ENCODE peak calls at places on chromosomes 3 and 15, in nine cellular contexts. O is uterus, S is chondrocyte, T is omental fat pad, L is mesothelial cell of epicardium, Z is HFF-Myc, W is bronchial epithelial cell, C is tibial artery, P is sigmoid colon. U is an unnamed sample.

GRCh38 chr3:185409957-185410356 is 47.0 kb downstream of the MAP3K13 start:
- DNase-seq in O (no peak), S (no peak), T (no peak), L (no peak), Z (no peak), W (no peak), C (no peak), P (no peak), U (no peak)

GRCh38 chr3:124791639-124792111 is 61.4 kb downstream of the UMPS start:
- DNase-seq in O (peak; percentile 43), S (no peak), T (no peak), L (no peak), Z (peak; percentile 96), W (peak; percentile 65), C (peak; percentile 70), P (peak; percentile 79), U (no peak)

GRCh38 chr3:43152649-43153048 is 46.8 kb upstream of the POMGNT2 start:
- DNase-seq in O (no peak), S (no peak), T (no peak), L (no peak), Z (no peak), W (no peak), C (no peak), P (no peak), U (no peak)

GRCh38 chr15:27480141-27480530 is 509.2 kb downstream of the GABRG3 start:
- DNase-seq in O (no peak), S (no peak), T (no peak), L (no peak), Z (no peak), W (no peak), C (no peak), P (no peak), U (no peak)

GRCh38 chr3:108780235-108780634 is 23.0 kb upstream of the RETNLB start:
- DNase-seq in O (no peak), S (no peak), T (no peak), L (no peak), Z (no peak), W (no peak), C (no peak), P (no peak), U (no peak)

GRCh38 chr3:172447611-172448579 is at the start of gene GHSR:
- DNase-seq in O (no peak), S (peak; percentile 85), T (no peak), L (no peak), Z (no peak), W (no peak), C (no peak), P (no peak), U (no peak)

GRCh38 chr3:186058225-186058624 is 50.7 kb downstream of the ETV5 start:
- DNase-seq in O (no peak), S (no peak), T (no peak), L (no peak), Z (no peak), W (no peak), C (no peak), P (no peak), U (no peak)

GRCh38 chr3:21390856-21391255 is 360.2 kb downstream of the ZNF385D start:
- DNase-seq in O (no peak), S (no peak), T (no peak), L (no peak), Z (no peak), W (no peak), C (no peak), P (no peak), U (no peak)

GRCh38 chr15:67080900-67081431 is 15.6 kb downstream of the SMAD3 start:
- DNase-seq in O (peak; percentile 53), S (no peak), T (no peak), L (no peak), Z (no peak), W (no peak), C (peak; percentile 62), P (peak; percentile 77), U (no peak)

GRCh38 chr15:33908396-33908795 is 59.9 kb upstream of the CHRM5 start:
- DNase-seq in O (no peak), S (no peak), T (no peak), L (no peak), Z (no peak), W (peak; percentile 66), C (no peak), P (no peak), U (no peak)

GRCh38 chr3:126488205-126488604 is 12.5 kb upstream of the ZXDC start:
- DNase-seq in O (no peak), S (no peak), T (no peak), L (no peak), Z (no peak), W (no peak), C (no peak), P (no peak), U (no peak)
- TF ChIP-seq CTCF in O (no peak), S (no peak), T (no peak), L (no peak), Z (no peak), W (no peak), C (no peak), P (no peak), U (no peak)

GRCh38 chr3:47073685-47074084 is 90.2 kb downstream of the SETD2 start:
- DNase-seq in O (no peak), S (no peak), T (no peak), L (no peak), Z (no peak), W (no peak), C (no peak), P (no peak), U (no peak)

GRCh38 chr3:47065681-47066080 is 86.2 kb downstream of the NBEAL2 start:
- DNase-seq in O (no peak), S (no peak), T (no peak), L (no peak), Z (no peak), W (no peak), C (no peak), P (no peak), U (no peak)

GRCh38 chr3:47065058-47065457 is 85.6 kb downstream of the NBEAL2 start:
- DNase-seq in O (no peak), S (no peak), T (no peak), L (no peak), Z (no peak), W (no peak), C (no peak), P (no peak), U (no peak)

DNA sequence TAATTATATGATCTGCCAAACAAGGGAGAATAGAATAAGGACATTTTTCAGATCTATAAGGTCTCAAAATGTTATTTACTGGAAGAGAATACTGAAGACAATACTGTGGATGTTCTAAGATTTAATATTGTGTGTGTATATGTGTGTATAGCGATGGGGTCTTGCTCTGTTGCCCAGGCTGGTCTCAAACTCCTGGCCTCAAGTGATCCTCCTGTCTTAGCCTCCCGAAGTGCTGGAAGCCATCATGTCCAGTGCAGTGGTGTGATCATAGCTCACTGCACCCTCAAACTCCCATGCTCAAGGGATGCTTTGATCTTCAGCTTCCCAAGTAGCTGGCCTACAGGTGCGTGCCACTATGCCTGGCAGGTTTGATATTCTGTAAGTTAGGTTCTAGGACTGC is 91.3 kb downstream of the NBEAL2 start:
- DNase-seq in O (no peak), S (no peak), T (no peak), L (no peak), Z (no peak), W (no peak), C (no peak), P (no peak), U (no peak)
- TF ChIP-seq CTCF in O (no peak), S (no peak), T (no peak), L (no peak), Z (no peak), W (no peak), C (no peak), P (no peak), U (no peak)

GRCh38 chr15:92655178-92655995 is at the start of gene FAM174B:
- DNase-seq in O (no peak), S (no peak), T (no peak), L (peak; percentile 71), Z (no peak), W (no peak), C (no peak), P (peak; percentile 72), U (peak; percentile 52)

GRCh38 chr15:92653366-92653765 is 2.2 kb downstream of the FAM174B start:
- DNase-seq in O (no peak), S (no peak), T (no peak), L (no peak), Z (no peak), W (no peak), C (no peak), P (no peak), U (no peak)

GRCh38 chr15:92654662-92655061 is 913 bp downstream of the FAM174B start:
- DNase-seq in O (no peak), S (no peak), T (no peak), L (no peak), Z (no peak), W (no peak), C (no peak), P (no peak), U (no peak)

GRCh38 chr15:92652576-92652966 is 3.0 kb downstream of the FAM174B start:
- DNase-seq in O (no peak), S (no peak), T (no peak), L (no peak), Z (no peak), W (no peak), C (no peak), P (no peak), U (no peak)

DNA sequence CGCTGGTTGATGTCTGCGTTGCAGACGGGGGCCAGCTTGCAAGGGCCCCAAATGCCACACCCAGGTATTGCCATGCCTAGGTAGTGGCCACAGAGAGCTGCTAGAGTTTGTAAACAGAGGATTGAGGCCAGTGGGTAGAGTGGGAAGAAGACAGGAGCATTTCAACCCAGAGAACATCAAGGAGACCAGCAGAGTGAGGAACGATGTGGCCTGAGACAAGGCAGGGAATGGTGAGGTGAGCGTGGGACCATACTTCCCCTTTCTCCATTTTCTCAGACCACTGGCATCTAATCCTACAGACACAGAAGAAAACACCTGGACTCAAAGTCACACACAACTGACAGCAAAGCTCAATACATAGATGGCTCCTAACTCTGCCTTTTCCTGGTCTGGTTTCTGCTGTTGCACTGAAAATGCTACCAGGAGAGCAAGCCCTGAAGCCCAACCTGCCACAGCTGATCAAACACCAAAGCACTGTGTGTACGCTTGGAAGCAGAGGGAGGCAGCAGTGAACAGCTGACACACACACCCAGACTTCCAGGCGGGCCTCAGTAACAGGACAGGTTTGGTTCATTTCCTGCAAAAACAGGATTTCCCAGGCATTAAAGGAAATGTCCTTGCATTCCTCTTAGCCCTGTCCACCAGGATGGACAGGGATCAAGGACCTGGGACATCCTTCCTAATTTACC is 1.6 kb downstream of the FAM174B start:
- DNase-seq in O (no peak), S (no peak), T (no peak), L (no peak), Z (no peak), W (no peak), C (no peak), P (peak; percentile 76), U (no peak)
- TF ChIP-seq CTCF in O (no peak), S (peak; percentile 24), T (no peak), L (no peak), Z (no peak), W (no peak), C (no peak), P (no peak), U (no peak)

DNA sequence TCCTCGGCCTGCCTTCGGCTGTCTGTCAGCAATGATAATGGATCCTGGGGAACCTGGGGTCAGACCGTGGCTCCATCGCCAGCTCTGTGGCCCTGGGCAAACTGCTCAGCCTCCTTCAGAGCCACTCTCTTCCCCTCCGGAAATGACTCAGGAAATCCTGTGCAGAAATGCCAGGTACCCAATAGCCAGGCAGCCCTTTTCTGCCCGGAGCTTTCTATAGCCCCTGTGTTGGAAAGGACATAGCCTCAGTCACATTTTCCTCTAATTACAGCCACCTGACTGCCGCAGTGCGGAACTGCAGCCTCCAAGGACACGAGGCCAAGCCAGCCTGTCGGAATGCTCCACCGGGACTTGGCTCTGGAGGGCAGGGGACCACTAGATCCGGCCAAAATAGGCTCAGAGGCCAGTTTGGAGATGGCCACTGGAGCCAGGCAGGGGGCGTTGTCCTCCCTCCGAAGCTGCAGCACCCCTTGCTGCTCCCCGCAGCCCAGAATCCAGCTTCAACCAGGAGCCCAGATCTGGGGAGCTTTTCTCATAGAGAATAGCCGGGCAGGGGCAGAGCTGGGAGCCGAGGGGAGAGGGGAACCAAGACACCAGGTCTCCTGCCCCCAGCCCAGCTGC is 11.6 kb upstream of the ZXDC start:
- DNase-seq in O (peak; percentile 30), S (peak; percentile 70), T (no peak), L (no peak), Z (no peak), W (peak; percentile 58), C (no peak), P (no peak), U (no peak)
- TF ChIP-seq CTCF in O (no peak), S (peak; percentile 46), T (no peak), L (no peak), Z (peak; percentile 23), W (no peak), C (no peak), P (no peak), U (no peak)

U was measured in neural crest cell.